ENCODE peak calls at places on chromosome 15, in six cellular contexts. O is brain microvascular endothelial cell, J is HCT116, P is mucosa of descending colon, R is coronary artery, W is endodermal cell. A is an unnamed sample.

GRCh38 chr15:58627046-58627445 is 122.5 kb downstream of the ADAM10 start:
- DNase-seq in O (no peak), J (no peak), P (no peak), R (no peak), W (no peak), A (no peak)

GRCh38 chr15:60469893-60470641 is 8.9 kb downstream of the ICE2 start:
- DNase-seq in P (no peak), O (no peak), J (no peak), W (no peak), R (no peak), A (no peak)

GRCh38 chr15:60590935-60591490 is 112.1 kb upstream of the ICE2 start:
- DNase-seq in W (peak), R (peak), O (peak), J (no peak), P (peak), A (no peak)

GRCh38 chr15:89958107-89958805 is 42.9 kb upstream of the ZNF710 start:
- DNase-seq in J (no peak), W (no peak), O (no peak), P (peak), R (no peak), A (no peak)

GRCh38 chr15:85479071-85479647 is 98.8 kb downstream of the AKAP13 start:
- DNase-seq in P (no peak), J (no peak), O (peak), W (peak), R (no peak), A (no peak)

GRCh38 chr15:43093026-43093425 is 12.8 kb downstream of the UBR1 start:
- DNase-seq in J (no peak), W (no peak), O (no peak), R (no peak), P (no peak), A (no peak)

GRCh38 chr15:98000249-98001203 is 40.0 kb downstream of the ARRDC4 start:
- DNase-seq in P (peak), O (no peak), W (no peak), J (no peak), R (no peak), A (no peak)

GRCh38 chr15:98914626-98915025 is 93.0 kb downstream of the PGPEP1L start:
- DNase-seq in O (peak), W (no peak), J (no peak), P (no peak), R (no peak), A (no peak)

GRCh38 chr15:90691982-90692773 is 25.0 kb upstream of the BLM start:
- DNase-seq in P (no peak), R (no peak), W (no peak), J (no peak), O (no peak), A (peak)

GRCh38 chr15:93943607-93944006 is 287.8 kb upstream of the MCTP2 start:
- DNase-seq in W (no peak), P (no peak), J (no peak), O (no peak), R (no peak), A (no peak)

GRCh38 chr15:51580385-51580784 is 42.2 kb downstream of the DMXL2 start:
- DNase-seq in J (no peak), W (no peak), P (no peak), O (no peak), R (no peak), A (no peak)

GRCh38 chr15:29821416-29822099 is 710 bp downstream of the TJP1 start:
- DNase-seq in O (peak), J (peak), P (peak), W (peak), R (peak), A (no peak)

GRCh38 chr15:72474466-72474911 is 359 bp downstream of the ARIH1 start:
- DNase-seq in O (no peak), P (no peak), J (no peak), R (no peak), W (no peak), A (no peak)

GRCh38 chr15:98954411-98954810 is 53.2 kb downstream of the PGPEP1L start:
- DNase-seq in R (peak), J (no peak), P (no peak), W (no peak), O (peak), A (no peak)

GRCh38 chr15:70412717-70413266 is 315.1 kb upstream of the TLE3 start:
- DNase-seq in P (no peak), J (no peak), W (no peak), R (no peak), O (no peak), A (no peak)

GRCh38 chr15:25763206-25763880 is 99.8 kb downstream of the ATP10A start:
- DNase-seq in R (no peak), J (no peak), W (no peak), O (no peak), P (no peak), A (no peak)

GRCh38 chr15:78950906-78951840 is 6.3 kb upstream of the CTSH start:
- DNase-seq in R (no peak), O (no peak), P (no peak), J (no peak), W (no peak), A (no peak)

GRCh38 chr15:52463638-52464037 is 65.0 kb downstream of the MYO5A start:
- DNase-seq in O (no peak), R (no peak), W (no peak), P (no peak), J (no peak), A (no peak)

GRCh38 chr15:58165661-58166060 is 27.5 kb downstream of the AQP9 start:
- DNase-seq in P (peak), J (no peak), O (peak), R (no peak), W (no peak), A (no peak)

GRCh38 chr15:55741592-55742497 is 1.1 kb downstream of the PRTG start:
- DNase-seq in W (peak), O (peak), P (peak), J (no peak), R (no peak), A (no peak)

GRCh38 chr15:52071570-52071969 is 41.0 kb downstream of the BCL2L10 start:
- DNase-seq in R (no peak), W (no peak), J (no peak), P (peak), O (no peak), A (no peak)

GRCh38 chr15:91208366-91208765 is 108.3 kb downstream of the SV2B start:
- DNase-seq in R (no peak), O (no peak), W (no peak), P (no peak), J (no peak), A (no peak)

GRCh38 chr15:70470556-70471191 is 292.7 kb downstream of the UACA start:
- DNase-seq in W (no peak), P (no peak), O (no peak), J (no peak), R (no peak), A (no peak)

GRCh38 chr15:74790080-74790916 is 8.4 kb downstream of the CSK start:
- DNase-seq in J (no peak), W (no peak), O (peak), R (no peak), P (peak), A (peak)

GRCh38 chr15:82044373-82045178 is 1.2 kb downstream of the MEX3B start:
- DNase-seq in O (peak), J (no peak), P (peak), R (no peak), W (peak), A (no peak)

GRCh38 chr15:80478075-80478474 is 73.9 kb downstream of the ARNT2 start:
- DNase-seq in R (no peak), O (peak), J (no peak), W (no peak), P (no peak), A (no peak)

GRCh38 chr15:25860885-25861866 is 2.0 kb downstream of the ATP10A start:
- DNase-seq in W (no peak), J (no peak), O (no peak), P (no peak), R (peak), A (no peak)

GRCh38 chr15:70613259-70613658 is 150.1 kb downstream of the UACA start:
- DNase-seq in R (no peak), P (no peak), W (no peak), O (no peak), J (no peak), A (no peak)

GRCh38 chr15:29681486-29681845 is 140.8 kb downstream of the TJP1 start:
- DNase-seq in J (no peak), O (no peak), P (no peak), R (no peak), W (no peak), A (no peak)

DNA sequence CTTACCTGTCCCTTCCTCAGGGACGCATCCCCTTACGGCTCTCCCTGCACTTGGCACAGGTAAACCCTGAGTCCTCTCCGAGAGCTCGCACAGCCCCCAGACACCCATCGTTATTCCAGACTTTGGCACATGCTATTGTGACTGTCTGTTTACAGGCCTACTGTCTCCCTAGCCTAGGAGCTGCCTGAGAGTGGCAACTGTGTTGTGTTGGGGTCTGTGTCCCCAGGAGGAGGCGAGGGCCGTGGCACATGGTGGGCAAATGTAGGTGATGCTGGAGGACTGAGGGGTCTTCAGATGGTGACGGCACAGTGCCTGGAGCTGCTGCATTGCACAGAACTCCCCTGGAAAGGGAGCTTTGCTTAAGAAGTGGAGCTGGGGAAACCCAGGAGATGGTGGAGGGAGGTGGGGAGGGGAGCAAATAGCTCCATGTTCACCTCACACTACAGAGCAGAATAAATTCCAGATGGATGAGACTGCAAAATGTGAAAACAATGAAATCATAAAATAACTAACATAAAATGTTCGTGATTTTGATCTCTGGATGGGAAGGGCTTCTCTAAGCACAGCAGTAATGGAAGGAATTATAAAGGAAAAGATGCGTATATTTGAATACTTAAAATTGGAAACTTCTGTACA is 96.5 kb downstream of the SMAD6 start:
- DNase-seq in R (peak), O (peak), W (peak), J (no peak), P (no peak), A (no peak)
- TF ChIP-seq CTCF in R (no peak), O (no peak), W (no peak), J (no peak), P (no peak), A (no peak)

DNA sequence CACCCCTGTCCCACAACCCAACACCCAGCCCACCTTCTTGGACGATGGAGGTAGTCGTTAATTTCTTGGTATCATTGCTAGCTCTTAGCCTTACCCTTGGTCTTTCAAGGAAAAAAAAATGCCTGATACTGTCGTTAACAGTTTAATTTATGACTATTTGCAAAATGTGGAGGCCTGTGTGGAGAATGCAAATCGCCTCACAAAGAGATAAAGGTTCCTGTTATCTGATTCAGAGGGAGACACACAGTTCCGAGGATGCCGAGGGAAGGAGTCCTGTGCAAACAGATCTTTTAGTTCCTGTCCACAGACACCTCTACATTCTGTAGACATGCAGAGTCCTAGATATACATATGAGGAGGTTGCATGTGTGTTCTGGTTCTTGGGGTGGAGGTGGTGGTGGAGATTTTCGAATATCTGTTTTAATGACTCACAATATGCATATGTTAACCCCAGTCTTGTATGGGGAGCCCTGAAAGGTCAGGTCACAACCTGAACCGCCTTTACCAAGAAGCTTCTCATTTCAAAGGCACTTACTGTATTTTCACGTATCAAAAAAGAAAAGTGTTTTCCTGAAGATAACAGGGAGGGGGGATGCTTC is 5.6 kb downstream of the NR2F2 start:
- DNase-seq in O (peak), W (no peak), J (no peak), P (no peak), R (no peak), A (no peak)
- H3K4me3 ChIP-seq in O (peak), W (peak), J (no peak), P (no peak), R (peak), A (no peak)

DNA sequence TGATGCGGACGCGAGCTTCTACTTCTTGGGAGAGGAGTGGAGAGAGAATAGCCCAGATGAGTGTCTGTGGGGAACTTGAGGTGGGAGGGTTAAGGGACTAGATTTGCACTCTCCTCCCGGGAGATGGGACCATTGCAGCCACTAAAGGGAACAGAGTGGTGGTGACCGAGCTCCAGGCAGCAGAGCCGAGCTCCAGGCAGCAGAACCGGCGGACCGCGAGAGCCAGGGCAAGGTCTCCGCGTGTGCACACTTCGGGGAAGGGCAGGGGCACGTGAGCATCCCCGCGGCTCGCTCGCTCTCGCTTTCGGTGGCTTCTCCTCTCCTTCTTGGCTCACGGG is 1.1 kb downstream of the IGDCC3 start:
- DNase-seq in W (no peak), P (no peak), R (no peak), J (no peak), O (no peak), A (no peak)
- TF ChIP-seq CTCF in W (no peak), P (no peak), R (no peak), J (no peak), O (no peak), A (no peak)

DNA sequence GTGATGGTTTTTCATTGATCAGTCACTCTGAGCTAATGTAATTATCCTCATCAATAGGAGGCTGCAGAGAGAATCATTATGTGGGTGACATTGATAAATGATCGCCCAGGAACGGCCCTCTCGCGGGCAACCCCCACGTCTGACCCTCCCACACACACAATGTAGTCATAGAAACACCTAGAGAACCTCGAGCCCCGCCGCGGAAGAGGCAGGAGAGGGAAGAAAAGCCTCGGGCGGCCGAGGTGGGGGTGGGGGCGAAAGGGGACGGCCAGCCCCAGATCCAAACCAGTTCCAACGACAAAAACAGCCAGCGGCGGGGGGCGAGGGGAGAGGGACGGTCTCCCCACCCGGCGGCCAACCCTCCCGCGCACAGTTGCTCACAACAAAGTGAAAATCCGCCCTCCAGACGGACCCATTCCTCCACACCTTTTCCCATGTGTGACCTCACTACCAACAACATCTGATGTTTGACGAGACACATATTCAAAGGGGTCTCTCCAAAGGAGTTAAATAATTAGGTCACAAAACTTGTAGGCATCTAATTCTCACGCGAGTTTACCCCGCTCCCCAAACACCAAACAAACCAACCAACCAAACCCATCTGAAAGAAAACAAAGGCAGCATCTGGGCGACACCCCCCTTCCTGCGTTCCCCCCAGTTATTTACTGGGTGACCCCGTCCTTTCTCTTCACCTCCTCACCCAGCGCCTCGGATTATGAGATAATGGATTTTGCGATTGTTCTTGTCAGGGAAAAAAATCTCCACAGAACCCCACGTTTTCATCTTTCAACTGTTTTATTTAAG is 212.9 kb downstream of the MEIS2 start:
- DNase-seq in R (no peak), P (no peak), O (no peak), W (peak), J (no peak), A (no peak)
- H3K4me3 ChIP-seq in R (peak), P (no peak), O (peak), W (peak), J (no peak), A (no peak)

GRCh38 chr15:69210574-69210973 is 50.1 kb downstream of the GLCE start:
- DNase-seq in J (no peak), R (no peak), O (no peak), W (no peak), P (no peak), A (no peak)

GRCh38 chr15:69217381-69217780 is 56.9 kb downstream of the GLCE start:
- DNase-seq in J (no peak), R (no peak), P (no peak), W (no peak), O (no peak), A (no peak)

GRCh38 chr15:69209661-69210060 is 49.2 kb downstream of the GLCE start:
- DNase-seq in P (no peak), W (no peak), J (no peak), O (no peak), R (no peak), A (no peak)

GRCh38 chr15:69215636-69216035 is 55.2 kb downstream of the GLCE start:
- DNase-seq in J (no peak), P (no peak), R (no peak), W (no peak), O (no peak), A (no peak)

DNA sequence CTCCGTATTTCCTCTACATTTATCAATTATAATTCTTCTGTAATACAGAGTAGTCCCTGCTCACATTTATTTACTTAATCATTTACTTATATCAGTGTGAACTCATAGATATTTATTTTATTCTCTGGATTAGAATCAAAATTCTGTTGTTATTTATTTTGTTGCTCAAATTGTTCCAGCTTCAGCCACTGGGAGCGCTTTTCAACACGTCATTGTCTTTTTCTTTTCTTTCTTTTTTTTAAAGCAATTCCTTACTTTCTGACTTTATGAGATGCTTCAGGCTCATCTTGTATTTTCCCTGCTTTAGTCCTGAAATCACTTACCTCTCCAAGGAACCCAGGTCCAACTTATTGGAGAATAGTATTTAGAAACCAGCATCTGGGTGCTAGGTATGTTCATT is 53.4 kb downstream of the GLCE start:
- DNase-seq in R (no peak), P (no peak), W (no peak), J (no peak), O (no peak), A (no peak)
- TF ChIP-seq CTCF in R (no peak), P (no peak), W (peak), J (peak), O (peak), A (no peak)

GRCh38 chr15:61835029-61835428 is 225.2 kb downstream of the VPS13C start:
- DNase-seq in P (no peak), J (no peak), O (no peak), W (no peak), R (no peak), A (no peak)
- H3K4me3 ChIP-seq in P (no peak), J (no peak), O (no peak), W (no peak), R (peak), A (no peak)

GRCh38 chr15:41866872-41867579 is 26.8 kb downstream of the SPTBN5 start:
- DNase-seq in J (no peak), P (no peak), R (no peak), W (no peak), O (no peak), A (no peak)
- TF ChIP-seq CTCF in J (no peak), P (no peak), R (no peak), W (no peak), O (no peak), A (no peak)

DNA sequence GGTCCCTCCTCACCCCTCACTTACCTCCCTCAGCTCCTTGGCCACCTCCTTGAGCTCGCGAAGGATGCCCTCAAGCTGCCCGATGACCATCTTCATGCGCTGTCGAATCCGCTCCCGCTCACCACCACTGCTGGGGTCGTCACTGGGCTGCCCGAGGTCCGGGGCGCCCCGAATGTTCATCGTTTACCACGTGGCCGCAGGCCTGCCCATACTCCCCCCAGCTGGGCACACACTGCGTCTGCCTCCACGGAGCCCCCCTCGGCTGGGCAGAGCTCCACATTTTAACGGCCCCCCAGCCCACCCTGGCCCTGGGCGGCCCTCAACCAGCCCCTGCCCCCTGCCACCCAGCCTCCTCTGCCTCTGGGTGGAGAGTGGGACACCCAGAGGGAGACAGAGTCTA is 2.2 kb downstream of the INSYN1 start:
- DNase-seq in J (no peak), R (no peak), P (no peak), O (no peak), W (no peak), A (no peak)
- H3K4me3 ChIP-seq in J (no peak), R (peak), P (no peak), O (no peak), W (no peak), A (no peak)

GRCh38 chr15:100336061-100336460 is 5.7 kb downstream of the ADAMTS17 start:
- DNase-seq in P (no peak), W (no peak), R (no peak), J (no peak), O (no peak), A (no peak)
- TF ChIP-seq CTCF in P (no peak), W (no peak), R (no peak), J (no peak), O (no peak), A (no peak)